ENCODE peak calls at places on chromosomes 13 and 19, in eight cellular contexts. Q, W, O, A, K, S, Y and T are unnamed samples.
A peak's percentile ranks its signal among the peaks of the same experiment; 100 is the strongest.

GRCh38 chr13:113023694-113024430 is 54.8 kb downstream of the MCF2L start:
- DNase-seq in Q (no peak), W (peak; percentile 85), O (no peak), A (no peak), K (no peak), S (no peak), Y (no peak), T (no peak)

GRCh38 chr13:35514801-35515502 is 38.5 kb upstream of the MAB21L1 start:
- DNase-seq in Q (no peak), W (no peak), O (no peak), A (no peak), K (no peak), S (no peak), Y (no peak), T (no peak)

GRCh38 chr19:30224689-30225606 is 147.2 kb upstream of the ZNF536 start:
- DNase-seq in Q (no peak), W (no peak), O (no peak), A (no peak), K (no peak), S (no peak), Y (peak; percentile 53), T (no peak)

GRCh38 chr13:113739527-113740285 is 19.3 kb upstream of the TMEM255B start:
- DNase-seq in Q (no peak), W (no peak), O (no peak), A (no peak), K (no peak), S (no peak), Y (no peak), T (no peak)

GRCh38 chr13:79709526-79709925 is 228.6 kb downstream of the NDFIP2 start:
- DNase-seq in Q (no peak), W (no peak), O (no peak), A (no peak), K (no peak), S (no peak), Y (no peak), T (no peak)

GRCh38 chr13:100789968-100790367 is 115.4 kb upstream of the TMTC4 start:
- DNase-seq in Q (no peak), W (no peak), O (no peak), A (no peak), K (no peak), S (no peak), Y (no peak), T (no peak)

GRCh38 chr19:7562646-7563393 is 27.3 kb downstream of the PNPLA6 start:
- DNase-seq in Q (no peak), W (no peak), O (peak; percentile 27), A (no peak), K (no peak), S (no peak), Y (no peak), T (no peak)

GRCh38 chr13:112129557-112129956 is 62.6 kb downstream of the SOX1 start:
- DNase-seq in Q (no peak), W (no peak), O (no peak), A (no peak), K (no peak), S (no peak), Y (no peak), T (no peak)

GRCh38 chr13:19601749-19602725 is 31.4 kb upstream of the MPHOSPH8 start:
- DNase-seq in Q (no peak), W (no peak), O (peak; percentile 59), A (no peak), K (no peak), S (no peak), Y (no peak), T (no peak)

DNA sequence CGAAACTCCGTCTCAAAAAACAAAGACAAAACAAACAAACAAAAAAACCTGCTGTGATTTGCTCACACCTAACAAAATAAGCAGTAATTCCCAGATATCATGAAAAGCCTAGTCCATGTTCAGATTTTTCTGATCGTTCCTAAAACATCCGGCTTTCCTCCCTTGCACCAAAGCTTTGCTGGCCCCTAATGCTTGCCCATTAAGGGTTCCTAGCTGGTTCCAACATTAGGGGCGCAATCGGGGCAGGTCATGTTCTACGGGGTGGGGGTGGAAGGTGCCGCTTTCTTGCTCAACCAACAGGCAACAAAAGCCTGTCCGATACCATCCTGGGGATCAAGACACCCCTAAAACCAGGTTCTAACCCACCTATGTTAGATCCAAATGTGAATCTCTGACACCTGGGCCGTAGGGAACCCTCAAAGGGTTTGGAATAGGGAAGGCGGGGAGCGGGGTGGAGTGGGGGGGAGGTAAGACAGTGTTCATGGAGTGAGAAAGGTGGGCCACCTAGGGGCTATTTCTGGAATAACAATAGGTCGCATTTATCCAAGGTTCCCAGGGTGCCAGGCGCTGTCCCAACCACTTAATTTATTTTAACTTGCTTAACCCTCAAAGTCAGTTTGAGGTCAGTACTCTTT is 25.3 kb upstream of the FXYD3 start:
- DNase-seq in Q (peak; percentile 67), W (peak; percentile 82), O (peak; percentile 88), A (peak; percentile 54), K (no peak), S (peak; percentile 48), Y (no peak), T (no peak)
- H3K27ac ChIP-seq in Q (no peak overlapping the region), W (peak overlapping the region; percentile 70), O (peak overlapping the region; percentile 71), A (no peak overlapping the region), K (no peak overlapping the region), S (no peak overlapping the region), Y (no peak overlapping the region), T (no peak overlapping the region)

GRCh38 chr13:24063281-24063851 is 97.2 kb upstream of the SPATA13 start:
- DNase-seq in Q (no peak), W (no peak), O (no peak), A (no peak), K (no peak), S (no peak), Y (no peak), T (no peak)
- H3K27ac ChIP-seq in Q (peak overlapping the region; percentile 12), W (peak overlapping the region; percentile 25), O (no peak overlapping the region), A (no peak overlapping the region), K (no peak overlapping the region), S (no peak overlapping the region), Y (no peak overlapping the region), T (no peak overlapping the region)

DNA sequence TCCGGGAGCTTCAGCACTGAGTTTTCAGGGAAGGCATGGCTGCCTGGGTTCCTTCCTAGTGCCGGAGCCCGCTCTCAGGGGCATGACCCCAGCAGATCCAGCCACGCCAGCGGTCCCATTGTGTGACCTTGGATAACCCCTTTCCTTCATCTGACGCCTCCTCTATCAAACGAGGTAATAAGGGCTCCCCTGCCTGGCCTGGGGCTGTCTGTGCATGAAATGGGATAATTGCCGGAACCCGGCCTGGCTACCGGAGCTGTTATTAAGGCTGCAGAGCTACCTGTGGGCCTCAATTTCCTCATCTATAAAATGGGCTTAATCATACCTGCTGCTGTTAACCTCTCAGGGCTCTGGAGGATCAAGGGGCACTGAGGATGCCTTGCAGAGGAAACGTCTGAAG is 18.3 kb upstream of the NFIC start:
- DNase-seq in Q (no peak), W (no peak), O (peak; percentile 34), A (no peak), K (no peak), S (no peak), Y (no peak), T (no peak)
- H3K27ac ChIP-seq in Q (peak overlapping the region; percentile 96), W (peak overlapping the region; percentile 75), O (peak overlapping the region; percentile 97), A (no peak overlapping the region), K (no peak overlapping the region), S (no peak overlapping the region), Y (peak overlapping the region; percentile 94), T (peak overlapping the region; percentile 94)

GRCh38 chr19:15672580-15673175 is at the start of gene CYP4F12:
- DNase-seq in Q (peak; percentile 46), W (peak; percentile 97), O (peak; percentile 63), A (no peak), K (peak; percentile 16), S (peak; percentile 49), Y (peak; percentile 97), T (peak; percentile 94)

GRCh38 chr19:15675560-15675959 is 2.7 kb downstream of the CYP4F12 start:
- DNase-seq in Q (no peak), W (no peak), O (no peak), A (no peak), K (no peak), S (no peak), Y (no peak), T (no peak)

GRCh38 chr19:15671237-15671636 is 1.6 kb upstream of the CYP4F12 start:
- DNase-seq in Q (no peak), W (no peak), O (no peak), A (no peak), K (no peak), S (no peak), Y (no peak), T (no peak)

GRCh38 chr19:15671891-15672579 is 852 bp upstream of the CYP4F12 start:
- DNase-seq in Q (no peak), W (no peak), O (no peak), A (no peak), K (no peak), S (no peak), Y (no peak), T (no peak)

DNA sequence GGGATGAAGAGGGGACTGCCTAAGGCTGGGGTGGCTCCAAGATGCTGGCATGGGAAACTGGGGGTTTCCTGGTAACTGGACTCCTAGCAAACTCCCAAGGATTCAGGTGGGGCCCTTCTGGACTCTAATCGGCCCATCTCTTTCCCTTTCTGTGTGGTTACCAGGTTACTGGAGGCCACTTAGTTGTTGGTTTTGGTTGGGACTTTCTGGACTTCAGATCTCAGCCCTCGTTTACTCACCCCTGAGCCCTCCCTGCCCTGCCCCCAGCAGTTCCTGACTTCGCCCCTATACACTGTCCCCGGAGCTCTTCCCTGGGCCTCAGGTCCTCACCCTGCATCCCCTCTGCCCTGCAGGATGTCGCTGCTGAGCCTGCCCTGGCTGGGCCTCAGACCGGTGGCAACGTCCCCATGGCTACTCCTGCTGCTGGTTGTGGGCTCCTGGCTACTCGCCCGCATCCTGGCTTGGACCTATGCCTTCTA is 328 bp downstream of the CYP4F12 start:
- DNase-seq in Q (no peak), W (peak; percentile 80), O (no peak), A (no peak), K (no peak), S (no peak), Y (no peak), T (no peak)
- H3K27ac ChIP-seq in Q (no peak overlapping the region), W (peak overlapping the region; percentile 50), O (peak overlapping the region; percentile 17), A (no peak overlapping the region), K (no peak overlapping the region), S (no peak overlapping the region), Y (peak overlapping the region; percentile 75), T (peak overlapping the region; percentile 55)

DNA sequence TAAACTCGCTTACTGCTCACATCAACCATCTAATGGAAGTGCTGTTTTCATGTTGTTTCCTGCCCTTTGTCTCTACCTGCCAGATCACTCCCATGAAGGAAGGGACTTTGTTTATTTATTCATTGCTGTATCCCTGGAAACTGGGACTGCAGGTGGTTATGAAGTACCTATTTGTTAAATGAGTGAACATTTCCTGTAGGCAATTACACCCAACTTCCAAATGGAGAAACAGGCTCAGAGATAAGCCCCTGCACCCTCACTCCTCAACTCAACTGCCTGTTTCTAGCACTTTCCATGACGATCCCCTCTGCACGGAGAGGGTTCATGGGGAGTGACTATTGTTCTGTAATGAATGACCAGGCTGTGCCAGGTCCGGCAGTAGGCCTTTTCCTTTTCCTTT is 1.9 kb upstream of the SELENOW start:
- DNase-seq in Q (no peak), W (no peak), O (no peak), A (no peak), K (peak; percentile 97), S (no peak), Y (no peak), T (no peak)
- H3K27ac ChIP-seq in Q (peak overlapping the region; percentile 98), W (no peak overlapping the region), O (peak overlapping the region; percentile 93), A (no peak overlapping the region), K (peak overlapping the region; percentile 74), S (no peak overlapping the region), Y (peak overlapping the region; percentile 96), T (no peak overlapping the region)